ENCODE peak calls at places on chromosomes 2 and 18, in four cellular contexts. G is IMR-90, V is heart left ventricle, F is adrenal gland. D is an unnamed sample.

GRCh38 chr2:79876430-79876829 is 363.6 kb downstream of the CTNNA2 start:
- DNase-seq in G (peak; percentile 2), V (no peak), F (no peak), D (no peak)

GRCh38 chr2:218516614-218517013 is 51.5 kb downstream of the USP37 start:
- DNase-seq in G (peak; percentile 5), V (no peak), F (no peak), D (no peak)

GRCh38 chr2:237978058-237978712 is 11.4 kb downstream of the UBE2F start:
- DNase-seq in G (peak; percentile 30), V (peak; percentile 50), F (peak; percentile 73), D (no peak)

GRCh38 chr2:108034843-108035242 is 48.5 kb downstream of the SLC5A7 start:
- DNase-seq in G (no peak), V (no peak), F (no peak), D (no peak)

GRCh38 chr2:37318401-37318800 is 6.2 kb downstream of the PRKD3 start:
- DNase-seq in G (peak; percentile 96), V (no peak), F (no peak), D (no peak)

GRCh38 chr2:9201185-9201891 is 5.3 kb upstream of the ASAP2 start:
- DNase-seq in G (peak; percentile 89), V (no peak), F (peak; percentile 45), D (no peak)

GRCh38 chr2:29012211-29012681 is 31.1 kb downstream of the TOGARAM2 start:
- DNase-seq in G (no peak), V (peak; percentile 79), F (peak; percentile 68), D (peak; percentile 36)

GRCh38 chr2:86622409-86622877 is 1.2 kb downstream of the RNF103 start:
- DNase-seq in G (peak; percentile 10), V (peak; percentile 16), F (peak; percentile 63), D (peak; percentile 38)

GRCh38 chr2:175282300-175282699 is 100.8 kb upstream of the ATP5MC3 start:
- DNase-seq in G (peak; percentile 28), V (no peak), F (no peak), D (no peak)

GRCh38 chr2:38281095-38281742 is 95.9 kb downstream of the ATL2 start:
- DNase-seq in G (no peak), V (no peak), F (no peak), D (no peak)

GRCh38 chr2:205726506-205726905 is 44.2 kb downstream of the NRP2 start:
- DNase-seq in G (no peak), V (no peak), F (no peak), D (no peak)

GRCh38 chr2:151289972-151290335 is 486 bp upstream of the NMI start:
- DNase-seq in G (peak; percentile 53), V (no peak), F (peak; percentile 67), D (peak; percentile 38)

GRCh38 chr2:215286309-215286708 is 25.6 kb upstream of the ATIC start:
- DNase-seq in G (no peak), V (no peak), F (no peak), D (no peak)

GRCh38 chr2:138500592-138501426 is 761 bp upstream of the SPOPL start:
- DNase-seq in G (no peak), V (no peak), F (no peak), D (no peak)

GRCh38 chr2:53170463-53170862 is 597.1 kb upstream of the CHAC2 start:
- DNase-seq in G (peak; percentile 77), V (no peak), F (no peak), D (no peak)

GRCh38 chr2:143940720-143941119 is 579.2 kb downstream of the ZEB2 start:
- DNase-seq in G (no peak), V (no peak), F (no peak), D (no peak)

GRCh38 chr2:5938566-5938896 is 246.3 kb downstream of the SOX11 start:
- DNase-seq in G (no peak), V (no peak), F (no peak), D (no peak)

GRCh38 chr2:5932556-5933469 is 240.6 kb downstream of the SOX11 start:
- DNase-seq in G (no peak), V (peak; percentile 54), F (no peak), D (no peak)

GRCh38 chr2:5939553-5939952 is 247.4 kb downstream of the SOX11 start:
- DNase-seq in G (no peak), V (no peak), F (no peak), D (no peak)

GRCh38 chr2:5937865-5938565 is 245.8 kb downstream of the SOX11 start:
- DNase-seq in G (no peak), V (no peak), F (no peak), D (no peak)

DNA sequence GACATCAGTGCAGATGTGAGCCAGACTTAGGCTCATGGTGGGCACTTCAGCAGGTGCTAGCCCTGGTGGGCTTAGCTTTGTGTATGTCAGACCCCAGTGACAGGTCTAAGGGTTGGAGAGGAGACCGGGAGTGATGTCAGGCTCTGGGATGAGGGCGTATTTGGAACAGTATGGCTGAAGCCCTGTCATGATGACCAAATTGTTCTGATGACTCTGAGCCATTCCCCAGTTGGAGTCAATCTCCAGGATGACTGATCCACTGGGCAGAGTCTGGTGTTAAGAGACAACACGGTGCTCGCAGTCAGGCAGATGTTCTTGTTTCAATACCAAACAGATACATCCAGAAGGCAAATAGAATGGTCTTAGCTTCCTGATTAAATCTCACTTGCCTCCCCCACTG is 241.5 kb downstream of the SOX11 start:
- DNase-seq in G (no peak), V (no peak), F (no peak), D (no peak)
- H3K27ac ChIP-seq in G (no peak overlapping the region), V (no peak overlapping the region), F (no peak overlapping the region), D (no peak overlapping the region)

DNA sequence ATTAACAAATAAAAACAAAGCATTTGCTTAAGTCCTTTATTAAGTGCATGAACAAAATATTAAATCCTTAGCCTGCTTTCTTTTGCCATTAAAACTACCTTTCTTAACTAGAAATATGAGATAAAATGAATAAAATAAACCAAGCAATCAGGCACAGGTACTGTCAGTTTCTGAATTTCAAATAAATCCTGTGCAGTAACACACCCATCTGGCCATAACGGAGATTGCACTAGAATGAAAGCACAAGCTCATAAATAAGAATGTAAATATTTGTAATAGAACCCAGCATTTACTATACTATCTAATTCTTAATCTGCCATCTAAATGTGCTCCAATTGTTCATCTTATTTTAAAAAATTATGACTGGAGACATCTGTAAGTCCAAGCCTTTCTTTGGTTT is 31.9 kb downstream of the PRKRA start:
- DNase-seq in G (peak; percentile 61), V (no peak), F (no peak), D (no peak)
- TF ChIP-seq CTCF in G (peak; percentile 53), V (no peak), F (no peak), D (no peak)

GRCh38 chr2:27083410-27084296 is 2.9 kb upstream of the KHK start:
- DNase-seq in G (no peak), V (no peak), F (no peak), D (no peak)

GRCh38 chr2:27086090-27086721 is 366 bp upstream of the KHK start:
- DNase-seq in G (peak; percentile 86), V (peak; percentile 95), F (peak; percentile 97), D (peak; percentile 94)

GRCh38 chr2:27085670-27086089 is 892 bp upstream of the KHK start:
- DNase-seq in G (peak; percentile 45), V (peak; percentile 81), F (peak; percentile 90), D (peak; percentile 69)

GRCh38 chr2:27084297-27085061 is 2.1 kb upstream of the KHK start:
- DNase-seq in G (no peak), V (no peak), F (no peak), D (no peak)

DNA sequence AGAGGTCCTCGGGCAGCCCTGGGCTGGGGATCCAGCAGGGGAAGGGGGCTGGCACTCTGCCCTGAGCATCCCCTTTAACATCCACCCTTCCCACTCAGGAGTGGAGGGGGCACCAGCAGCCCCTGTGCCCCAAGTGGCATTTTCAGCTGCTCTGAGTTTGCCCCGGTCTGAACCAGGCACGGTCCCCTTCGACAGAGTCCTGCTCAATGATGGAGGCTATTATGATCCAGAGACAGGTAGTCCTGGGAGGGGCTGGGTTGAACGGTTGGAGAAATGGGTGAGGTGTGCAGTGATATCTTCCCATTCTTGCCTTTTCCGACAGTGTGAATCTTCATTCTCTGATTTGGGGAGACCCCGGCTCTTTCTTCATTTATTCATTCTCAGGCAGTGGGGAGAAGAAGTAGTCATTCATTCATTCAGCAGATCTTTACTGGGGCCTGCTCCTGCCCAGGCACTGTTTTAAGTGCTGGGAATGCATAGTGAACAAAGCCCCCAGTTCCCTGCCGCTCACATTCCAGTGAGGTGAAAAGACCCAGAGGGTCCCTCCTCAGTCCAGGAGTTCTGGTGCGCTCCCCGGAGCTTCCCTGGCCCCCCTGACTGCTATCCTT is 1.4 kb upstream of the KHK start:
- DNase-seq in G (no peak), V (no peak), F (no peak), D (no peak)
- H3K27ac ChIP-seq in G (no peak overlapping the region), V (peak overlapping the region; percentile 90), F (peak overlapping the region; percentile 94), D (peak overlapping the region; percentile 92)

GRCh38 chr2:158894572-158894971 is 73.9 kb upstream of the TANC1 start:
- DNase-seq in G (no peak), V (no peak), F (no peak), D (no peak)
- TF ChIP-seq CTCF in G (no peak), V (no peak), F (no peak), D (no peak)

DNA sequence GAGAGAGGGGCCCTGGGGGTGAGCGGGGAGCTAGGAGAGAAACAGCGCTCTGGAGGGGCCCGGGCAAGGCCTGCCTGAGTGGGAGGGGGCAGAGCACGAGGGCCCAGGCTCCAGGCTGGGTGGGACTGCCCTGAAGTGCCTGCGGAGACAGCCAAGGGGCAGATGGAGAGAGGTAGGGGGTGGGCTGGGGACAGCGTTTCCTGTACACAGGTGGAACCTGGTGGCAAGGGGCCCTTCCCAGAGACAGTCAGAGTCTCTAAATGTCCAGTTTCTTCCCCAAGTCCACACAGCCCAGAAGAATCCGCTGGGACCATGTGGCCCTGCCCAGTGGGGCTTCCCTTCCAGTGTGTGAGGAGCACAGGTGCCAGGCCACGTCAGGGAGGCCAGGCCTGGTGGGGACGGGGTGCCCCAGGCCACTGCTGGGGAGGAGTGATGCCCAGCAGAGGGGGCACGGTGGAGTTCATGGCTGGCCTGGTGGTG is 1.7 kb upstream of the GPR35 start:
- DNase-seq in G (no peak), V (no peak), F (no peak), D (no peak)
- H3K27ac ChIP-seq in G (no peak overlapping the region), V (no peak overlapping the region), F (no peak overlapping the region), D (no peak overlapping the region)

GRCh38 chr2:187138240-187138639 is 289.3 kb upstream of the ZSWIM2 start:
- DNase-seq in G (peak; percentile 21), V (peak; percentile 34), F (peak; percentile 53), D (no peak)
- TF ChIP-seq CTCF in G (peak; percentile 51), V (peak; percentile 20), F (no peak), D (peak; percentile 11)

GRCh38 chr18:9988665-9989064 is 74.8 kb downstream of the VAPA start:
- DNase-seq in G (no peak), V (no peak), F (no peak), D (peak; percentile 19)

GRCh38 chr18:9986156-9986930 is 72.5 kb downstream of the VAPA start:
- DNase-seq in G (no peak), V (no peak), F (no peak), D (peak; percentile 26)

GRCh38 chr18:9987355-9987754 is 73.5 kb downstream of the VAPA start:
- DNase-seq in G (no peak), V (no peak), F (no peak), D (peak; percentile 26)

GRCh38 chr18:9989481-9989880 is 75.7 kb downstream of the VAPA start:
- DNase-seq in G (no peak), V (no peak), F (no peak), D (peak; percentile 28)

DNA sequence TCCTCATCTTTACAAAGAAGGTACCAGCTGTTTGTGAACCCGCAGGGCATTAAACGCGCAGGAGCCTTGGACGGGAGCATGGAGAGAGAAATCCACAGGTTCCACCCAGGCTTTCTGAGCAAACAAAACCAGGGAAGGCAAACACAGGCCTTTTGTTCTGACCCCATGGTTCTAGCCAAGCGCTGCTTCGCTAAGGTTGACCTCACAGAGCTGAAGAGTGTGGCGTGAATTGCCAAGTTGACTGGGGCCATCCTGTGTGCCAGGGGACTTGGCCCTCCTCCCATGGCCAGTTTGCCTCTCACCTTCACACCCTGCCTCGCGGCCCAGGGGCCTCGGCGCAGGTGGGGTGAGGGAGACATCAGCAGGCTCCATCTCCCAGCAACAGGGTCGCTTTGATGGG is 74.1 kb downstream of the VAPA start:
- DNase-seq in G (no peak), V (no peak), F (no peak), D (peak; percentile 29)
- H3K27ac ChIP-seq in G (no peak overlapping the region), V (peak overlapping the region; percentile 6), F (no peak overlapping the region), D (no peak overlapping the region)